ENCODE peak calls at places on chromosome 16, in five cellular contexts. M is neural crest cell, L is upper lobe of right lung, O is GM06990, K is AG04450. F is an unnamed sample.

GRCh38 chr16:89711601-89712475 is 8.9 kb downstream of the VPS9D1 start:
- DNase-seq in O (peak; percentile 81), M (peak; percentile 47), L (peak; percentile 78), K (no peak), F (peak; percentile 76)

GRCh38 chr16:47061204-47061603 is 82.5 kb downstream of the NETO2 start:
- DNase-seq in L (peak; percentile 22), O (no peak), M (no peak), K (no peak), F (no peak)

GRCh38 chr16:48958681-48959080 is 323.0 kb downstream of the CBLN1 start:
- DNase-seq in M (no peak), K (no peak), O (no peak), L (no peak), F (no peak)

GRCh38 chr16:84996365-84996764 is 15.0 kb downstream of the ZDHHC7 start:
- DNase-seq in M (no peak), O (no peak), K (no peak), L (no peak), F (no peak)

GRCh38 chr16:17014484-17015121 is 456.2 kb downstream of the XYLT1 start:
- DNase-seq in O (no peak), L (no peak), K (no peak), M (no peak), F (no peak)

GRCh38 chr16:50694206-50694605 is 800 bp downstream of the NOD2 start:
- DNase-seq in L (no peak), M (no peak), O (peak; percentile 45), K (no peak), F (no peak)

GRCh38 chr16:31135535-31136286 is at the start of gene PRSS8:
- DNase-seq in K (no peak), M (no peak), L (peak; percentile 95), O (no peak), F (no peak)

GRCh38 chr16:87648698-87649487 is 46.6 kb downstream of the JPH3 start:
- DNase-seq in K (no peak), O (no peak), M (no peak), L (no peak), F (no peak)

GRCh38 chr16:83136924-83137323 is 510.2 kb downstream of the CDH13 start:
- DNase-seq in K (no peak), O (no peak), L (no peak), M (no peak), F (no peak)

GRCh38 chr16:11133344-11133921 is 122.6 kb downstream of the SOCS1 start:
- DNase-seq in K (peak; percentile 90), M (no peak), O (no peak), L (peak; percentile 82), F (no peak)

GRCh38 chr16:70432800-70433455 is 6.0 kb downstream of the ST3GAL2 start:
- DNase-seq in L (no peak), K (no peak), O (peak; percentile 60), M (no peak), F (no peak)

GRCh38 chr16:81938331-81939163 is 72.7 kb downstream of the SDR42E1 start:
- DNase-seq in M (no peak), O (no peak), L (no peak), K (no peak), F (no peak)

GRCh38 chr16:30787613-30788378 is 791 bp upstream of the ZNF629 start:
- DNase-seq in M (no peak), L (no peak), O (no peak), K (no peak), F (no peak)

GRCh38 chr16:88002749-88003148 is 51.5 kb downstream of the BANP start:
- DNase-seq in O (no peak), M (no peak), L (no peak), K (no peak), F (peak; percentile 6)

GRCh38 chr16:30115238-30115637 is 1.9 kb upstream of the GDPD3 start:
- DNase-seq in M (no peak), O (no peak), L (peak; percentile 72), K (no peak), F (no peak)

GRCh38 chr16:76222087-76222486 is 55.1 kb upstream of the CNTNAP4 start:
- DNase-seq in L (no peak), K (no peak), M (no peak), O (no peak), F (no peak)

GRCh38 chr16:19114359-19115147 is 789 bp downstream of the ITPRIPL2 start:
- DNase-seq in L (peak; percentile 85), M (peak; percentile 41), K (no peak), O (peak; percentile 73), F (peak; percentile 38)

GRCh38 chr16:47774661-47775060 is 313.5 kb downstream of the PHKB start:
- DNase-seq in L (no peak), M (peak; percentile 8), K (no peak), O (no peak), F (no peak)

GRCh38 chr16:31201511-31202401 is 804 bp downstream of the PYCARD start:
- DNase-seq in K (no peak), M (no peak), L (peak; percentile 66), O (no peak), F (peak; percentile 31)

GRCh38 chr16:59878479-59878878 is 1144.4 kb upstream of the GOT2 start:
- DNase-seq in L (no peak), M (no peak), K (no peak), O (no peak), F (no peak)

GRCh38 chr16:2033057-2033911 is 6.6 kb downstream of the NHERF2 start:
- DNase-seq in K (no peak), M (no peak), L (peak; percentile 78), O (no peak), F (no peak)

GRCh38 chr16:8594149-8594666 is 3.9 kb upstream of the TMEM114 start:
- DNase-seq in K (no peak), M (no peak), L (no peak), O (no peak), F (no peak)

GRCh38 chr16:82329504-82330192 is 159.6 kb upstream of the MPHOSPH6 start:
- DNase-seq in K (no peak), M (no peak), L (no peak), O (no peak), F (no peak)

GRCh38 chr16:9840761-9841665 is 341.2 kb downstream of the GRIN2A start:
- DNase-seq in K (no peak), O (peak; percentile 74), L (no peak), M (no peak), F (no peak)

GRCh38 chr16:89155851-89156739 is 15.5 kb upstream of the CDH15 start:
- DNase-seq in O (no peak), K (no peak), M (no peak), L (no peak), F (no peak)

DNA sequence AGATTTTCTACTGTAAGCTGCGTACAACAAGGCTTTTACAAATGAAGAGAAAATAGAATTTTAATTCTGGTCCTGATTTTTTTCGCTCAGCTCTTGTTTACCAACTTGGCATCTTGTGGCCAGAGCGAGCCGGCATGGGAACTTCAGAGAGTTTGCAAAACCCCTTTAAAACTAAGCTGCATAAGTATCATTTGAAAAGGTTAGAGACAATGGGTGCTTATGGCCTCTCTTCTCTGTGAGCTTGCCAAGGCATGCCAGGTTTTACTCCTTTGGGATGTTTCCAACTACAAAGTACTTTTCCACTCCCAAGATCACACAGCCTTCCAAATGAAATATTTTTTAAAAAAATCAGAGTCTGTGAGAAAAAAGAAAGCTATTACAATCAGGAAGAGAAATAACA is 62.4 kb upstream of the FA2H start:
- DNase-seq in K (no peak), M (no peak), L (no peak), O (no peak), F (no peak)
- TF ChIP-seq CTCF in K (no peak), M (no peak), L (no peak), O (no peak), F (no peak)

GRCh38 chr16:73067671-73068545 is 20.0 kb upstream of the ZFHX3 start:
- DNase-seq in O (no peak), L (no peak), K (no peak), M (no peak), F (no peak)
- TF ChIP-seq CTCF in O (no peak), L (no peak), K (no peak), M (no peak), F (no peak)

GRCh38 chr16:74713876-74714275 is 13.2 kb upstream of the MLKL start:
- DNase-seq in M (no peak), K (no peak), L (peak; percentile 48), O (no peak), F (no peak)

GRCh38 chr16:74718741-74719610 is 18.3 kb upstream of the MLKL start:
- DNase-seq in K (no peak), M (no peak), O (no peak), L (no peak), F (no peak)

GRCh38 chr16:74717367-74717766 is 16.7 kb upstream of the MLKL start:
- DNase-seq in O (no peak), L (no peak), K (no peak), M (no peak), F (no peak)

GRCh38 chr16:74718140-74718539 is 17.5 kb upstream of the MLKL start:
- DNase-seq in L (no peak), K (no peak), M (no peak), O (no peak), F (no peak)

DNA sequence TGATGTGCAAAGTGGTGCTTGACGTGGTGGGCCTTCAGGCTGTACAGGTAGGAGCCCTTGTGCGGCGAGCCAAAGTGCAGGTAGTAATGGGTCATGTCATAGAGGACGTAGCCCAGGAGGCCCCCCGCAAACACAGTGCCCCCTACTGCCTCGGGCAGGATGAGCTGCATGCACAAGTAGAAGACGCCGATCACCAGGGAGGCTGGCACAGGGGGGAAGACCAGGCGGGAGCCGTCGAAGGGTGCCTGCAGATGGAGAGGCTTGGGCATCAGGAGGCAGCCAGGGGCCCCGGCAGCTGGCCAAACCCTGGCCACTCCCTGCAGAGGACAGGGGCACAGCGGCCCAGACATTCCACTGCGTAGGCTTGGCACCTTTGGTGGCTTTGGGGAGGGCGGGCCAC is 15.7 kb upstream of the MLKL start:
- DNase-seq in L (peak; percentile 58), M (no peak), K (no peak), O (no peak), F (no peak)
- TF ChIP-seq CTCF in L (no peak), M (no peak), K (no peak), O (no peak), F (no peak)

DNA sequence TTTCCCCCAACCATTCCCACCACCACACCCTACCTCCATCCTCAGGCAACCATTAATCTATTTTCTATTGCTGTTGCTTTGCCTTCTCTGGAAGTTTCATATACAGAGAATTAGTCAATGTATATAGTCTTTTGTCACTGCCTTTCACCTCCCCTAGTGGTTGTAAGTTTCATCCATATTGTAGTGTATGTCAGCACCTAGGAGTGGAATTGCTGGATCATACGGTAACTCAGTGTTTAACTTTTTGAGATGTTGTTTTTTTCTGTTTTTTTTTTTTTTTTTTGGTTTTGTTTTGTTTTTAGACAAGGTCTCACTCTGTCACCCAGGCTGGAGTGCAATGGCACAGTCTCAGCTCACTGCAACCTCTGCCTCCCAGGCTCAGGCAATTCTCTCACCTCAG is 16.9 kb downstream of the EEF2K start:
- DNase-seq in K (no peak), M (no peak), L (no peak), O (no peak), F (no peak)
- TF ChIP-seq CTCF in K (no peak), M (peak; percentile 22), L (no peak), O (no peak), F (no peak)